ENCODE peak calls at places on chromosomes 1 and 21, in seven cellular contexts. G is stomach, U is psoas muscle, J is astrocyte of the cerebellum, B is heart right ventricle, S is cardiac muscle cell, O is prostate gland. Q is an unnamed sample.

GRCh38 chr1:228314658-228315483 is 91.8 kb downstream of the TRIM11 start:
- DNase-seq in O (no peak), G (peak; percentile 21), U (peak; percentile 53), S (no peak), J (no peak), B (peak; percentile 26), Q (no peak)

GRCh38 chr21:44802396-44803153 is 955 bp upstream of the UBE2G2 start:
- DNase-seq in S (no peak), O (no peak), G (no peak), U (no peak), J (no peak), B (no peak), Q (no peak)

GRCh38 chr1:228354390-228355320 is 52.0 kb downstream of the TRIM11 start:
- DNase-seq in O (no peak), G (no peak), J (no peak), U (no peak), B (no peak), S (no peak), Q (no peak)

GRCh38 chr1:31701137-31701736 is 2.6 kb downstream of the COL16A1 start:
- DNase-seq in U (peak; percentile 93), G (peak; percentile 77), S (peak; percentile 99), B (peak; percentile 89), J (peak; percentile 81), O (peak; percentile 72), Q (peak; percentile 99)

GRCh38 chr1:199929556-199929955 is 98.0 kb upstream of the NR5A2 start:
- DNase-seq in B (no peak), G (no peak), S (no peak), U (no peak), O (no peak), J (no peak), Q (no peak)

GRCh38 chr1:160376525-160377131 is 9.8 kb downstream of the NHLH1 start:
- DNase-seq in U (no peak), S (peak; percentile 81), G (no peak), B (peak; percentile 42), J (peak; percentile 45), O (no peak), Q (peak; percentile 75)

GRCh38 chr1:114756949-114757454 is 782 bp downstream of the CSDE1 start:
- DNase-seq in U (peak; percentile 58), B (no peak), G (peak; percentile 32), J (no peak), O (peak; percentile 13), S (peak; percentile 68), Q (peak; percentile 68)

GRCh38 chr1:89261926-89262540 is 10.6 kb downstream of the GBP5 start:
- DNase-seq in J (no peak), U (peak; percentile 29), G (no peak), B (no peak), O (no peak), S (peak; percentile 40), Q (no peak)

GRCh38 chr1:31688233-31688918 is 15.4 kb downstream of the COL16A1 start:
- DNase-seq in O (no peak), U (no peak), G (no peak), S (no peak), J (no peak), B (no peak), Q (no peak)

GRCh38 chr1:228938248-228938891 is 203.1 kb downstream of the RHOU start:
- DNase-seq in O (no peak), G (no peak), J (no peak), U (no peak), S (no peak), B (peak; percentile 55), Q (no peak)

DNA sequence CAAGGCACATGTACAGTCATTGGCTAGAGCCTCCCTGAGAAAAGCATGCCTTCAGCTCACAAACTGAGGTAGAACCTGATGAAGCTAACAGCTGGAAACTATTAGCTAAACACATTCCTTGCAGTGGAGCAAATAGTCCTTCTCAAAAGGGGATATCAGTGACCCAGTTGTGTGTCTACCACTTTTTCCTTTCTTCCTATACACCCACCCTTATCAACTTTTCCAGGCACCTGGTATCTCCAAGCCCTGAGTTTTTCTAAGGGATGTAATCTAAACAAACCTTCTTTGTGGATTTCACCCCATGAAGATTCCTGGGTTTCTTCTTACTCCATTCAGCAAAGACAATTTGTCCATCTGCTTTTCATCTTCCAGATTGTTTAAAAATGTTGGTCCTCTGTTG is 10.5 kb upstream of the ZSWIM5 start:
- DNase-seq in B (no peak), O (no peak), J (no peak), G (no peak), S (no peak), U (no peak), Q (no peak)
- H3K4me3 ChIP-seq in B (no peak overlapping the region), O (no peak overlapping the region), J (no peak overlapping the region), G (no peak overlapping the region), S (no peak overlapping the region), U (no peak overlapping the region), Q (no peak overlapping the region)

DNA sequence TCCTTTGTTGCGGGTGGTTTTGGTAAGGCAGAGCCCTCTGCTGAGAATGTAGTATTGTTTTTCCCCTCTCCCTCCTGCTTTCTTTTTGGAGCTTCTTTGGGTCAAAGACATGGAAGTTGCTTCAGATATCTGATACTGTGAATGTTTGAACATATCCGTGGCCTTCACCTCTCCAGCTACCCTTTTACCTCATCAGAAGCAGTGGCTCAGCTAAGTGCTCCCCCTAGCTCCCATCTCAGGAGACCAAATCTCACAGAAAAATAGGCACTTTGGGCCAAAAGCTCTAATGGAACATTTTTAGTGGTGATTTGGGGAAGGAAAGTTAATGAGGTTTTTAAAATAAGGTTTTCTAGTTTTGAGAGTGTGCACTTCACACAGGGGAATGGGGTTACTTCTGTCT is 6.3 kb downstream of the TMEM200B start:
- DNase-seq in J (no peak), B (no peak), U (no peak), S (no peak), G (no peak), O (no peak), Q (peak; percentile 16)
- TF ChIP-seq CTCF in J (peak; percentile 38), B (no peak), U (peak; percentile 7), S (peak; percentile 30), G (no peak), O (no peak), Q (peak; percentile 26)

GRCh38 chr1:26543444-26543835 is 13.9 kb downstream of the RPS6KA1 start:
- DNase-seq in O (no peak), S (no peak), J (no peak), B (no peak), U (no peak), G (no peak), Q (no peak)
- H3K4me3 ChIP-seq in O (no peak overlapping the region), S (no peak overlapping the region), J (no peak overlapping the region), B (peak overlapping the region; percentile 19), U (peak overlapping the region; percentile 34), G (peak overlapping the region; percentile 1), Q (no peak overlapping the region)

DNA sequence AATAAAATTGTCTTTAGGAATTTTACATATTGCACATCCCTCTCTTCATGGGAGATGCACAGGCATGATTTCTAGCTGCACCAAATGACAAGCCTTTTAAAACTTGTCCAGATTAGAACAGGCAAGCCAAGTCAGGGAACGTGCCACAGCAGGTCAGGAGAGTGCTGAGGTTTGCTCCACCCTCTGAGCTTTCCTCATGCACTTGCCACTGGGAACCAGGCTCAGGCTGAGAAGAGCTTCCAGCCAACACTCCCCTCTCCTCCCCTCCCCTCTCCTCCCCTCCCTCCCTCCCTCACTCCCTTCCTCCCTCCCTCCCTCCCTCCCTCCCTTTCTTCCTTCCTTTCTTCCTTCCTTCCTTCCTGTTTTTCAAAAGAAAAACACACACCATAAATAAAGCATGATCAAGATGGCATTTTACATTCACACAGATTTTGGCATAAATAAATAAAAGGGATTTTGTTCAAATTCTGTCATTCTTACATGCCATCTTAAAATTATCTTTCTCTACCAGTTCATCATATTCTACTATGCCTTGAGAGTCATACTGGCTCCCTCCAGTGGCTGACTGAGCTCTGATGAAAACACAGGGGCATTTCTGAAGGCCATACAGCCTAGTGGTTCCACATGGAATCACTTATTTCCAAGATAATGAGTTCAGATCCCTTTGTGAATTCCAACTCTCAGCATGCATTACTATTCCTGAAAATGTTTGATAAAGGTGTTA is 622.8 kb upstream of the PKN2 start:
- DNase-seq in O (peak; percentile 70), U (no peak), J (peak; percentile 45), G (peak; percentile 68), B (peak; percentile 29), S (peak; percentile 83), Q (peak; percentile 75)
- TF ChIP-seq CTCF in O (no peak), U (peak; percentile 56), J (peak; percentile 76), G (no peak), B (peak; percentile 67), S (peak; percentile 92), Q (peak; percentile 96)

GRCh38 chr1:232574867-232575523 is 54.9 kb downstream of the SIPA1L2 start:
- DNase-seq in B (no peak), O (no peak), U (no peak), J (no peak), S (no peak), G (no peak), Q (no peak)
- H3K4me3 ChIP-seq in B (no peak overlapping the region), O (no peak overlapping the region), U (no peak overlapping the region), J (no peak overlapping the region), S (no peak overlapping the region), G (no peak overlapping the region), Q (no peak overlapping the region)